ENCODE peak calls at places on chromosomes 4 and X, in six cellular contexts. M, Y, F, L, R and P are unnamed samples.

GRCh38 chr4:123667991-123668390 is 271.4 kb downstream of the SPRY1 start:
- DNase-seq in M (no peak), L (no peak), F (no peak), R (no peak), Y (no peak), P (no peak)

GRCh38 chr4:47668810-47669408 is 169.0 kb downstream of the CORIN start:
- DNase-seq in R (no peak), F (peak), L (peak), Y (peak), M (peak), P (peak)

GRCh38 chr4:82787342-82787741 is 11.3 kb downstream of the SCD5 start:
- DNase-seq in Y (no peak), R (no peak), M (peak), L (no peak), F (no peak), P (no peak)

GRCh38 chrX:39729834-39730670 is 367.7 kb downstream of the BCOR start:
- DNase-seq in Y (no peak), L (no peak), F (no peak), M (peak), R (no peak), P (no peak)

GRCh38 chr4:29336851-29337250 is 1383.3 kb upstream of the PCDH7 start:
- DNase-seq in M (no peak), F (no peak), R (no peak), L (no peak), Y (no peak), P (no peak)

GRCh38 chr4:47017494-47017893 is 13.9 kb upstream of the GABRB1 start:
- DNase-seq in Y (no peak), R (no peak), F (no peak), L (peak), M (no peak), P (no peak)

GRCh38 chr4:98242063-98242462 is 19.1 kb upstream of the RAP1GDS1 start:
- DNase-seq in M (no peak), R (no peak), L (no peak), F (no peak), Y (no peak), P (no peak)

GRCh38 chr4:128337863-128338262 is 50.2 kb upstream of the PGRMC2 start:
- DNase-seq in F (no peak), M (no peak), R (no peak), Y (no peak), L (no peak), P (no peak)

GRCh38 chr4:6303943-6304342 is 34.3 kb downstream of the WFS1 start:
- DNase-seq in Y (no peak), L (no peak), R (no peak), F (no peak), M (no peak), P (no peak)

GRCh38 chr4:48694824-48695223 is 85.3 kb downstream of the FRYL start:
- DNase-seq in L (no peak), M (no peak), Y (no peak), R (no peak), F (no peak), P (no peak)

GRCh38 chr4:8556341-8557150 is 23.6 kb upstream of the GPR78 start:
- DNase-seq in L (peak), R (no peak), F (no peak), M (peak), Y (no peak), P (no peak)

GRCh38 chr4:2462992-2463762 is 5.7 kb upstream of the RNF4 start:
- DNase-seq in L (no peak), Y (no peak), F (no peak), R (no peak), M (no peak), P (no peak)

GRCh38 chrX:40173662-40174593 is 76.2 kb upstream of the BCOR start:
- DNase-seq in Y (peak), F (peak), M (peak), R (no peak), L (no peak), P (no peak)

GRCh38 chr4:94416335-94416734 is 35.4 kb upstream of the PDLIM5 start:
- DNase-seq in L (no peak), M (no peak), F (no peak), Y (no peak), R (no peak), P (no peak)

GRCh38 chr4:61545902-61546498 is 345.9 kb downstream of the ADGRL3 start:
- DNase-seq in L (no peak), F (no peak), M (no peak), Y (no peak), R (no peak), P (no peak)

GRCh38 chr4:144449623-144450022 is 196.3 kb upstream of the HHIP start:
- DNase-seq in R (no peak), Y (no peak), M (peak), L (no peak), F (peak), P (no peak)

GRCh38 chr4:79334783-79335182 is 8.9 kb upstream of the NAA11 start:
- DNase-seq in F (no peak), M (no peak), Y (no peak), R (no peak), L (no peak), P (no peak)

GRCh38 chr4:32519060-32519459 is 1798.9 kb downstream of the PCDH7 start:
- DNase-seq in M (peak), R (no peak), Y (no peak), F (no peak), L (no peak), P (no peak)

GRCh38 chrX:110383414-110383813 is 24.8 kb downstream of the RTL9 start:
- DNase-seq in R (no peak), L (peak), Y (no peak), F (no peak), M (peak), P (no peak)

GRCh38 chr4:174450051-174450450 is 72.2 kb downstream of the HPGD start:
- DNase-seq in L (no peak), Y (no peak), M (no peak), R (no peak), F (no peak), P (no peak)